ENCODE peak calls at places on chromosomes 5 and 9, in four cellular contexts. K, D, O and I are unnamed samples.

GRCh38 chr9:12819436-12820185 is 44.8 kb downstream of the LURAP1L start:
- DNase-seq in O (no peak), D (peak; percentile 68), K (no peak), I (no peak)

GRCh38 chr9:123473226-123473625 is 117.2 kb downstream of the CRB2 start:
- DNase-seq in D (no peak), O (peak; percentile 25), K (no peak), I (no peak)

GRCh38 chr5:135825373-135826220 is 8.9 kb upstream of the SLC25A48 start:
- DNase-seq in D (no peak), O (no peak), K (no peak), I (peak; percentile 83)

GRCh38 chr9:35553670-35554543 is 51.2 kb upstream of the TESK1 start:
- DNase-seq in K (peak; percentile 64), D (peak; percentile 90), O (peak; percentile 74), I (peak; percentile 92)

GRCh38 chr9:109213300-109214121 is 46.5 kb upstream of the FRRS1L start:
- DNase-seq in D (no peak), O (no peak), K (peak; percentile 34), I (peak; percentile 56)

GRCh38 chr5:2857837-2858236 is 106.4 kb upstream of the IRX2 start:
- DNase-seq in K (no peak), D (no peak), O (no peak), I (no peak)

GRCh38 chr5:140295414-140295813 is 7.5 kb downstream of the PFDN1 start:
- DNase-seq in O (peak; percentile 42), K (peak; percentile 37), D (no peak), I (peak; percentile 54)

GRCh38 chr9:110278080-110278707 is 21.9 kb upstream of the TXN start:
- DNase-seq in O (no peak), D (no peak), K (no peak), I (no peak)

GRCh38 chr5:110916373-110917049 is 155.0 kb upstream of the TSLP start:
- DNase-seq in K (no peak), O (no peak), D (peak; percentile 12), I (no peak)

GRCh38 chr9:28050046-28050445 is 476.8 kb upstream of the C9orf72 start:
- DNase-seq in D (no peak), K (no peak), O (no peak), I (no peak)

GRCh38 chr5:134451618-134452505 is 40.2 kb upstream of the CDKN2AIPNL start:
- DNase-seq in K (peak; percentile 47), D (no peak), O (peak; percentile 74), I (no peak)

GRCh38 chr5:74667396-74667795 is 17.6 kb upstream of the HEXB start:
- DNase-seq in D (no peak), O (no peak), K (no peak), I (no peak)

GRCh38 chr9:82466616-82467251 is 478.2 kb downstream of the SPATA31D1 start:
- DNase-seq in K (no peak), O (no peak), D (peak; percentile 88), I (no peak)

GRCh38 chr5:78574157-78574673 is 74.4 kb downstream of the LHFPL2 start:
- DNase-seq in O (no peak), D (no peak), K (no peak), I (no peak)

GRCh38 chr9:87494970-87495471 is 2.6 kb upstream of the DAPK1 start:
- DNase-seq in O (no peak), D (no peak), K (no peak), I (no peak)

GRCh38 chr9:129549139-129549538 is 71.8 kb downstream of the C9orf50 start:
- DNase-seq in O (no peak), D (no peak), K (no peak), I (no peak)

GRCh38 chr5:180353963-180354574 is 933 bp upstream of the GFPT2 start:
- DNase-seq in D (no peak), K (no peak), O (no peak), I (no peak)

GRCh38 chr9:5838884-5839571 is 6.1 kb upstream of the ERMP1 start:
- DNase-seq in O (peak; percentile 40), K (peak; percentile 69), D (peak; percentile 58), I (no peak)

GRCh38 chr5:252546-252945 is 18.9 kb upstream of the PDCD6 start:
- DNase-seq in O (no peak), K (no peak), D (no peak), I (no peak)

GRCh38 chr5:38994329-38994927 is 79.8 kb downstream of the RICTOR start:
- DNase-seq in D (peak; percentile 77), K (no peak), O (peak; percentile 40), I (no peak)

GRCh38 chr5:84696651-84697050 is 312.0 kb upstream of the EDIL3 start:
- DNase-seq in O (no peak), D (no peak), K (no peak), I (no peak)

GRCh38 chr9:24939099-24939850 is 393.6 kb upstream of the IZUMO3 start:
- DNase-seq in D (no peak), K (no peak), O (no peak), I (no peak)

GRCh38 chr9:82606761-82607382 is 456.1 kb downstream of the RASEF start:
- DNase-seq in K (peak; percentile 39), D (peak; percentile 88), O (peak; percentile 43), I (peak; percentile 21)

GRCh38 chr5:108481355-108481931 is 99.5 kb upstream of the FBXL17 start:
- DNase-seq in D (peak; percentile 76), O (no peak), K (no peak), I (no peak)

GRCh38 chr5:105238561-105238960 is 1676.0 kb upstream of the NUDT12 start:
- DNase-seq in D (no peak), O (no peak), K (no peak), I (no peak)

GRCh38 chr5:172165465-172165864 is 22.6 kb downstream of the STK10 start:
- DNase-seq in D (no peak), K (no peak), O (no peak), I (no peak)

GRCh38 chr5:40332945-40333344 is 346.8 kb upstream of the PTGER4 start:
- DNase-seq in O (no peak), D (no peak), K (no peak), I (no peak)

GRCh38 chr5:103425686-103426454 is 136.7 kb downstream of the NUDT12 start:
- DNase-seq in O (no peak), D (no peak), K (no peak), I (no peak)

GRCh38 chr9:82124090-82124489 is 135.5 kb downstream of the SPATA31D1 start:
- DNase-seq in K (no peak), D (no peak), O (no peak), I (no peak)

GRCh38 chr9:82021198-82021597 is 32.6 kb downstream of the SPATA31D1 start:
- DNase-seq in D (no peak), O (peak; percentile 29), K (no peak), I (no peak)

GRCh38 chr5:114324282-114324681 is 37.6 kb upstream of the KCNN2 start:
- DNase-seq in K (no peak), D (no peak), O (no peak), I (no peak)

DNA sequence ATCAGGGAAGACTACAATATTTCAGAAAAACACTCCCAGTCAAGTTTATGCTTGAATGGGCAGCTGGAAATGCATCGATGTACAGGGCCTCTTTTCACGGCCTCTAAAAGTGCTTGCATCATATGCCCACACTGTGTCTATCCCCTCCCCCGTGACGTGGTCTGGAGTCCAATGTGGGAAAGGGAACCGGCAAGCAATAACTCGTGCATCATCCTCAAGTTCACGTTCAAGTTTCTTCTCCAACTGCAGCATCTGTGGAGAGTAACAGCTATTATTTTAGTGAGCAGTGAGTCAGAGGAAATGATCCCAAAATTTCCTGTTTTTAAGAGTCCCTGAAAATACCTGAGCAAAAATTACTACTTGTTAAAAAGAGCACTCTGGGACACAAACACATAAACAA is 22.3 kb downstream of the ATPSCKMT start:
- DNase-seq in D (no peak), O (no peak), K (no peak), I (no peak)
- H3K4me3 ChIP-seq in D (no peak overlapping the region), O (no peak overlapping the region), K (no peak overlapping the region), I (no peak overlapping the region)

DNA sequence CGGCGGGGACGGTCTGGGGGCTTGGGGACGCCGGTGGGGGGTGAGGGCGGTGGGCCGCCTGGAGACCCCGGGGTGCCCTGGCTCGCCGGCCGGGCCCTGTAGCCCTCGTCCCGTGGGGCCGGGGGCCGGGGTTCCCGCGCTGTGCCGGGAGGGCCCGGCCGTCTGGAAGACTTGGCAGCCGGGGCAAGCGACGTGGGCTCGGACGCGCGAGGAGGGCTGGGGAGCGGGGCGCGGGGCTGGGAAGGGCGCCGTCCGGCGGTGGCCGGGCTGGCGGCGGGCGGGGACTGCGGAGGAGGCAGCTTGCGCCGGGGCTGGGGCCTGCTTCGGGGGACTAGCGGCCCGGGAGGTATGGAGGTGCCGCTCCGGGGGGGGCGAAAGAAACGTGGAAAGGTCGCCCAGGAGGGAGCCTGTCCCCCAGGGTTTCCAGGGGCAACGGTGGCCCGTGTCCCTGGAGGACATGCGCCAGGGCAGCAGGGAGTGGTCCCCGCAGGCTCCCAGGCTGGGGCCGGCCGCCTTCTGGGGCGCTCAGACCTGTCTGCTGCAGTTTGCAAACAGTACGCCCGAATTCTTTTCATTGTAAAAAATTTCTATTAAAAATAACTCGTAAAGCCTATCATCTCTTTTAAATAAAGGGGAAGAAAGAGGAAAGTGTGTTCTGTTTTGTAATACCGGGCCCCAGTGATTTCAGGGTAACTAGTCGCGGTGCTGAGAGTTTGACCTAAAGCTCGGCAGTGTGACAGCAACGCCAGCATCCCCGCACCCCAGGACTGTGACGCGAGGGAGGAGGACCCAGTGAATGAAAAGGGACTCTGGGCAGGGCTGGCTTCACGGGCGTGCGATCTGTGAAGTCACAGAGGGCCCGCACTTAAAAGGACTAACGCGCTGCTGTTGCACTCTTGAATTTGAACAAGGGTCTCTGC is 752 bp upstream of the ANKH start:
- DNase-seq in O (peak; percentile 56), D (peak; percentile 72), K (peak; percentile 58), I (peak; percentile 64)
- TF ChIP-seq CTCF in O (no peak), D (peak; percentile 16), K (no peak), I (no peak)

GRCh38 chr9:91945277-91946074 is 4.6 kb downstream of the ROR2 start:
- DNase-seq in D (peak; percentile 70), K (peak; percentile 59), O (no peak), I (peak; percentile 42)
- H3K4me3 ChIP-seq in D (peak overlapping the region; percentile 5), K (peak overlapping the region; percentile 0), O (peak overlapping the region; percentile 18), I (no peak overlapping the region)

DNA sequence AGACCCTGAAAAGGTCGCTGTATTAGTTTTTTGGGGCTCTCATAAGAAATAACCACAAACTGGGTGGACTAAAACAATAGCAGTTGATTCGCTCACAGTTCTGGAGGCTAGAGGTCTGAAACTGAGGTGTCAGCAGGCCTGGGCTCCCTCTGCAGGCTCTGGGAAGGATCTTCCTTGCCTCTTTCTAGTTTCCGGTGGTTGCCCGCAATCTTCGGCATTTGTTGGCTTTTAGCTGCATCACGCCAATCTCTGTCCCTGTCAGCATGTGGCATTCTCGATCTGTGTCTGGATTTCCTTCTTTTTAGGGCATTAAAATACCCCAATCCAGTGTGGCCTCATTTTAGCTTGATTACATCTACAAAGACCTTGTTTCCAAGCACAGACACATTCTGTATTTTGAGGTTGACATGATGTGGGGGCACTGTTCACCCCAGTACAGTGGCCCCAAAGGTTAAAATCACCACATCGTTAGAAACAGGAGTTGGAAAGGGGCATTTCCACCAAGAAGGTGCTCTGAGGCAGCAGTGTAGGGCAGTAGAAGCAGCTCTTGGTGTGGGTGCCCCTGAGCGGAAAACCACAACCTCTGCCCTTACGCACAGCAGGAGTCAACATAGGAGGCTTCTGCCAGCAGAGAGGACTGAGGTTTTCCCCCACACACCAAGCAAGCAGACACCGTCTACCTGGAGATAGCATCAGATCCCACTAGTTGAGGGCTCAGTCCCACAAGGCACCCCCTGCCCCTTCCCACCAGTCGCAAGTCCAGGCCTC is 13.5 kb downstream of the ZNF79 start:
- DNase-seq in D (peak; percentile 40), K (no peak), O (no peak), I (no peak)
- TF ChIP-seq CTCF in D (peak; percentile 46), K (no peak), O (no peak), I (no peak)